ENCODE peak calls at places on chromosomes 13 and 19, in eight cellular contexts. J is keratinocyte, C is RWPE1, O is ascending aorta, R is pancreas, N is colonic mucosa, Y is foreskin keratinocyte, V is substantia nigra. E is an unnamed sample.

GRCh38 chr19:50796128-50796633 is 6.0 kb downstream of the ACP4 start:
- DNase-seq in J (no peak), C (no peak), O (no peak), R (no peak), N (no peak), Y (no peak), V (no peak), E (no peak)

GRCh38 chr19:34757441-34757840 is 15.6 kb downstream of the ZNF599 start:
- DNase-seq in J (no peak), C (no peak), O (no peak), R (no peak), N (no peak), Y (no peak), V (no peak), E (no peak)

GRCh38 chr13:60001892-60002291 is 161.8 kb downstream of the DIAPH3 start:
- DNase-seq in J (no peak), C (no peak), O (no peak), R (no peak), N (no peak), Y (peak), V (no peak), E (peak)

GRCh38 chr13:110828705-110829104 is 86.2 kb downstream of the ANKRD10 start:
- DNase-seq in J (no peak), C (no peak), O (no peak), R (no peak), N (no peak), Y (no peak), V (no peak), E (no peak)

GRCh38 chr19:35310811-35311465 is 18.0 kb upstream of the CD22 start:
- DNase-seq in J (no peak), C (no peak), O (no peak), R (no peak), N (no peak), Y (no peak), V (no peak), E (no peak)

GRCh38 chr19:3176715-3177501 is 1.7 kb upstream of the S1PR4 start:
- DNase-seq in J (no peak), C (peak), O (no peak), R (no peak), N (peak), Y (peak), V (no peak), E (peak)

GRCh38 chr19:11088508-11089253 is 582 bp upstream of the LDLR start:
- DNase-seq in J (no peak), C (no peak), O (no peak), R (no peak), N (peak), Y (no peak), V (no peak), E (no peak)

GRCh38 chr13:44270153-44270552 is 103.5 kb upstream of the SERP2 start:
- DNase-seq in J (no peak), C (no peak), O (no peak), R (no peak), N (no peak), Y (no peak), V (no peak), E (no peak)

GRCh38 chr13:112580912-112581311 is 7.0 kb downstream of the TUBGCP3 start:
- DNase-seq in J (no peak), C (no peak), O (no peak), R (no peak), N (no peak), Y (no peak), V (no peak), E (no peak)

GRCh38 chr13:43405457-43405856 is 381.3 kb downstream of the ENOX1 start:
- DNase-seq in J (peak), C (peak), O (no peak), R (no peak), N (no peak), Y (peak), V (no peak), E (peak)

GRCh38 chr13:48539550-48539949 is 6.7 kb upstream of the RCBTB2 start:
- DNase-seq in J (no peak), C (no peak), O (no peak), R (no peak), N (no peak), Y (no peak), V (no peak), E (no peak)

GRCh38 chr19:2099937-2100718 is 3.4 kb downstream of the IZUMO4 start:
- DNase-seq in J (no peak), C (no peak), O (no peak), R (no peak), N (no peak), Y (no peak), V (no peak), E (no peak)

GRCh38 chr19:50517704-50518075 is 4.0 kb upstream of the ASPDH start:
- DNase-seq in J (no peak), C (no peak), O (no peak), R (no peak), N (no peak), Y (no peak), V (no peak), E (no peak)

GRCh38 chr13:110853235-110853721 is 61.6 kb downstream of the ANKRD10 start:
- DNase-seq in J (no peak), C (no peak), O (no peak), R (no peak), N (no peak), Y (no peak), V (no peak), E (no peak)

GRCh38 chr13:107977175-107977574 is 238.2 kb downstream of the LIG4 start:
- DNase-seq in J (no peak), C (no peak), O (no peak), R (no peak), N (no peak), Y (no peak), V (no peak), E (no peak)

GRCh38 chr13:95954266-95954665 is 98.9 kb downstream of the UGGT2 start:
- DNase-seq in J (no peak), C (no peak), O (no peak), R (no peak), N (no peak), Y (no peak), V (no peak), E (no peak)

GRCh38 chr13:113732176-113732960 is 26.7 kb upstream of the TMEM255B start:
- DNase-seq in J (no peak), C (no peak), O (no peak), R (peak), N (no peak), Y (no peak), V (no peak), E (no peak)

GRCh38 chr19:8209111-8209964 is at the start of gene CERS4:
- DNase-seq in J (no peak), C (peak), O (no peak), R (peak), N (peak), Y (no peak), V (peak), E (no peak)
- H3K27ac ChIP-seq in J (peak), C (peak), O (peak), R (peak), N (peak), Y (no peak), V (peak), E (peak)

GRCh38 chr13:98325724-98326123 is 148.7 kb upstream of the RNF113B start:
- DNase-seq in J (no peak), C (no peak), O (no peak), R (no peak), N (no peak), Y (no peak), V (no peak), E (no peak)

GRCh38 chr13:98324105-98324504 is 147.0 kb upstream of the RNF113B start:
- DNase-seq in J (no peak), C (no peak), O (no peak), R (no peak), N (no peak), Y (no peak), V (no peak), E (no peak)

GRCh38 chr13:98328511-98328910 is 151.4 kb upstream of the RNF113B start:
- DNase-seq in J (no peak), C (no peak), O (no peak), R (no peak), N (no peak), Y (no peak), V (no peak), E (no peak)

GRCh38 chr13:98327326-98328314 is 150.6 kb upstream of the RNF113B start:
- DNase-seq in J (no peak), C (no peak), O (no peak), R (no peak), N (no peak), Y (no peak), V (no peak), E (no peak)

GRCh38 chr13:98326274-98326673 is 149.2 kb upstream of the RNF113B start:
- DNase-seq in J (no peak), C (no peak), O (no peak), R (no peak), N (no peak), Y (no peak), V (no peak), E (no peak)
- H3K27ac ChIP-seq in J (no peak), C (no peak), O (no peak), R (no peak), N (no peak), Y (no peak), V (no peak), E (no peak)

DNA sequence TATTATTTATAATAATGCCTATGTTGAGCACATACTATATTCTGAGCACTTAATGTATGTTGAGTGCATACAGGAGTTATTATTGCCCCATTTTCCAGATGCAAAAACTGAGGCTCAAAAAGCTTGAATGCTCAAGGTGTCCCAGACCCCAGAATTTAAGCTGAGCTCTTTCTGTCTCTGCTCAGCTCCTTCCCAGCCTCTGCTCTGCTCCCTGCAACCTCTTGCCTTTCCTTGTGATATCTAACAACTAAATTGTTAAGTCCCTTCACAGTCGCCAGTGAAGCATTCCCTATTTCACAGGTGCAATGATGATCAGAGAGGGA is 4.2 kb downstream of the NOTCH3 start:
- DNase-seq in J (no peak), C (no peak), O (no peak), R (no peak), N (no peak), Y (no peak), V (no peak), E (no peak)
- H3K27ac ChIP-seq in J (no peak), C (peak), O (peak), R (peak), N (no peak), Y (no peak), V (no peak), E (no peak)

GRCh38 chr19:51803965-51804364 is 9.0 kb downstream of the FPR3 start:
- DNase-seq in J (no peak), C (no peak), O (no peak), R (no peak), N (no peak), Y (no peak), V (no peak), E (no peak)

GRCh38 chr19:51799998-51800848 is 5.3 kb downstream of the FPR3 start:
- DNase-seq in J (no peak), C (no peak), O (no peak), R (no peak), N (no peak), Y (no peak), V (no peak), E (no peak)

GRCh38 chr19:51800849-51801244 is 5.9 kb downstream of the FPR3 start:
- DNase-seq in J (no peak), C (no peak), O (no peak), R (no peak), N (no peak), Y (no peak), V (no peak), E (no peak)

GRCh38 chr19:51802775-51803174 is 7.8 kb downstream of the FPR3 start:
- DNase-seq in J (no peak), C (no peak), O (no peak), R (no peak), N (no peak), Y (no peak), V (no peak), E (no peak)

DNA sequence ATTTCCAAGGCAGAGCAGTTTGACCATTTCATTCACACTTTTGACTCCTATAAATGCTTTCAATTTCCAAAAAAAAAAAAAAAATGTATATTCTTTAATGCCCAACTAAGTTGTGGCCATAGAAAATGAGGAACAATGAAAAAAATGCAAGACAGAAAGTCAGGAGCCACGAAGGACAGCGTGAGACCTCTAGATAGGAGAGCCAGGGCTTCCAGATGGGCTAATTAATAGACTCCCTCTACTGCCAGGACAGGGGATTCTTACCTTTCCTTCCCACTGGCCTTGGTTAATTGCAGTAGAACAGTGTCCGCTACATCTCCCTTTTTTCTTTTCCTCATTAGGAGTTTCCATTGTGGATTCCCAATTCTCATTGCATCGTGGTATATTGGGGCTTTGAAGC is 8.6 kb downstream of the FPR3 start:
- DNase-seq in J (no peak), C (no peak), O (no peak), R (no peak), N (no peak), Y (no peak), V (no peak), E (no peak)
- H3K27ac ChIP-seq in J (no peak), C (no peak), O (no peak), R (no peak), N (no peak), Y (no peak), V (no peak), E (no peak)

GRCh38 chr13:99693351-99693750 is 192.1 kb downstream of the TM9SF2 start:
- DNase-seq in J (no peak), C (no peak), O (no peak), R (no peak), N (no peak), Y (no peak), V (no peak), E (no peak)
- H3K27ac ChIP-seq in J (no peak), C (no peak), O (no peak), R (no peak), N (no peak), Y (no peak), V (no peak), E (no peak)

GRCh38 chr19:18645035-18645511 is 8.2 kb downstream of the KLHL26 start:
- DNase-seq in J (no peak), C (no peak), O (peak), R (no peak), N (no peak), Y (no peak), V (peak), E (no peak)

GRCh38 chr19:18647371-18647767 is 10.5 kb downstream of the KLHL26 start:
- DNase-seq in J (no peak), C (no peak), O (no peak), R (no peak), N (no peak), Y (no peak), V (no peak), E (no peak)

GRCh38 chr19:18646535-18647370 is 9.9 kb downstream of the KLHL26 start:
- DNase-seq in J (no peak), C (no peak), O (no peak), R (no peak), N (no peak), Y (no peak), V (no peak), E (no peak)

GRCh38 chr19:18647807-18648206 is 11.0 kb downstream of the KLHL26 start:
- DNase-seq in J (no peak), C (no peak), O (no peak), R (no peak), N (no peak), Y (no peak), V (no peak), E (no peak)

GRCh38 chr19:18644144-18645034 is 7.6 kb downstream of the KLHL26 start:
- DNase-seq in J (no peak), C (no peak), O (no peak), R (no peak), N (no peak), Y (no peak), V (no peak), E (peak)
- H3K27ac ChIP-seq in J (no peak), C (peak), O (peak), R (no peak), N (no peak), Y (no peak), V (peak), E (no peak)

GRCh38 chr19:42199440-42200115 is 17.9 kb downstream of the DEDD2 start:
- DNase-seq in J (peak), C (peak), O (no peak), R (no peak), N (no peak), Y (peak), V (no peak), E (peak)
- H3K27ac ChIP-seq in J (peak), C (peak), O (no peak), R (peak), N (peak), Y (peak), V (no peak), E (peak)

DNA sequence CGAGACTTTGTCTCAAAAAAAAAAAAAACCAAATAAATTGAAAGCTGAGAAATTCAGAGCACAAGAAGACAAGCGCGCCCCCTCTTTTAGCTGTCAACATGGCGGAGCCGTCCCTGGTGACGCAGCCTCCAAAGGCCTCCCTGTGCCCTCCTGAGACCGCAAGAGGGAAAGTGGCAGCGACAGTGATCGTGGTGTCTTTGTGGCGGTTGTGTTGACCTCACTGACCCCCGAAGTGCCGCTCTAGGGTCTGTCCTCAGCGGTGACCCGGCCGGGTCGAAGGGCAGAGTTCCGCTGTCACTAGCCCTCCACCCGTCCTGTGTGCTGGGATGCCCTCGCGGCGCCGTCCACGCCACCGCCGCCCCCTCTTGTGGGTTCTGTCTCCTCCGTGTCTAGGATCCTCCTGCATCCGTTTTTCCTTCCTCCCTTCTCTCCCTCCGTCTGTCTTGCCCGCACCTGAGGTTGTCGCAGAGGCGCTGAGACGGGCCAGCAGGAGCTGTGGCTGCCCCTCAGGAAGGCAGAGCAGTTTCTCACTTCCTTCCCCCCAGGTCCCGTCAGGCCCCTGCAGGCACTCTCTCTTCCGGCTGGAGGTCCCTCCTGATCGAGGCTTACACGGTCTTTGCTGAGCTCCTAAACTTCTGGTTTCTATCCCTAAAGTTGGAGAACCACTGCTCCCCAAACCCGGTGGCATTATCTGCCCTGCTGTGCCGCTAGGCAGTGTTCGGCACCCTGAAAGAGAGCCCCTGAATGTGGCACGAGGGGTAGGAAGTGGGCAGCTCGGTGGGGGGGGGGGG is 7.2 kb downstream of the UHRF1 start:
- DNase-seq in J (no peak), C (no peak), O (no peak), R (peak), N (no peak), Y (no peak), V (no peak), E (no peak)
- H3K27ac ChIP-seq in J (no peak), C (peak), O (no peak), R (peak), N (peak), Y (no peak), V (peak), E (no peak)

DNA sequence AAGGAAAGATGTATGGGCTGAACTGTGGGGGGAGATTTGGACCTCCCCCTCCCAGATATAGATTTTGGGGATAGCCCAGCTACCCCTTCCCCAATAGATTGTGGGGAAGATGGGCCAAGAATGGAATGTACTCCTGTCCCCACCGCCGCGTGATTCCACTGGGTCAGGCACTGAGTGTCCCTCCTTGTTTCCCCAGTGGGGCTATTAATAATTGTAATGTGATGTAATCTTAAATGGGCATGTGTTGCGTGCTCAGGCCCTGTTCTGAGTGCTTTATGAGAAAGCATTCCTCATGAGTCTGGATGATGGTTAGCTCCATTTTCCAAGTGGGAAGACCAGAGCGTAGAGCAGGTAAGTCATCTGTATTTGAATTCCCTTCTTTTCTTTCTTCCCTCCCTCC is 1.4 kb downstream of the PSMD8 start:
- DNase-seq in J (no peak), C (no peak), O (no peak), R (no peak), N (no peak), Y (no peak), V (no peak), E (peak)
- H3K27ac ChIP-seq in J (peak), C (peak), O (no peak), R (no peak), N (no peak), Y (no peak), V (no peak), E (peak)

E was measured in mammary epithelial cell.